ENCODE peak calls at places on chromosome 11, in four cellular contexts. O is nephron progenitor cell, U is stomach, A is lower lobe of right lung. D is an unnamed sample.

GRCh38 chr11:61023086-61024035 is 51.9 kb downstream of the CD6 start:
- DNase-seq in A (no peak), O (no peak), U (peak), D (no peak)

GRCh38 chr11:96204721-96205459 is 138.1 kb downstream of the MAML2 start:
- DNase-seq in O (no peak), U (no peak), A (no peak), D (no peak)

GRCh38 chr11:43576834-43577521 is 103.6 kb upstream of the HSD17B12 start:
- DNase-seq in A (no peak), U (peak), O (peak), D (peak)

GRCh38 chr11:61917043-61917356 is 366 bp downstream of the RAB3IL1 start:
- DNase-seq in A (no peak), O (no peak), U (no peak), D (no peak)

GRCh38 chr11:27281740-27282139 is 81.3 kb downstream of the CCDC34 start:
- DNase-seq in A (no peak), O (no peak), U (no peak), D (no peak)

GRCh38 chr11:72349616-72350218 is 84.6 kb downstream of the CLPB start:
- DNase-seq in O (no peak), A (no peak), U (no peak), D (no peak)

GRCh38 chr11:45654242-45654641 is 11.2 kb downstream of the CHST1 start:
- DNase-seq in A (peak), U (no peak), O (no peak), D (no peak)

GRCh38 chr11:30422828-30423648 is 100.1 kb downstream of the ARL14EP start:
- DNase-seq in O (peak), A (no peak), U (peak), D (no peak)

GRCh38 chr11:94749367-94749766 is 18.8 kb upstream of the AMOTL1 start:
- DNase-seq in A (no peak), U (no peak), O (no peak), D (peak)

GRCh38 chr11:70185348-70186055 is 17.6 kb upstream of the FADD start:
- DNase-seq in A (no peak), O (no peak), U (no peak), D (no peak)

GRCh38 chr11:963852-964251 is 38.2 kb downstream of the AP2A2 start:
- DNase-seq in O (no peak), U (no peak), A (no peak), D (no peak)

GRCh38 chr11:33843018-33843417 is 48.9 kb downstream of the LMO2 start:
- DNase-seq in A (no peak), O (no peak), U (no peak), D (no peak)

GRCh38 chr11:113496026-113496651 is 20.9 kb upstream of the DRD2 start:
- DNase-seq in O (no peak), U (no peak), A (no peak), D (no peak)

GRCh38 chr11:1701041-1701807 is 4.2 kb downstream of the KRTAP5-6 start:
- DNase-seq in A (no peak), U (no peak), O (no peak), D (no peak)

GRCh38 chr11:10797561-10797960 is 11.2 kb downstream of the EIF4G2 start:
- DNase-seq in O (no peak), U (no peak), A (no peak), D (no peak)

GRCh38 chr11:79610678-79611077 is 169.8 kb upstream of the TENM4 start:
- DNase-seq in U (no peak), A (no peak), O (no peak), D (no peak)

GRCh38 chr11:21928834-21929233 is 264.1 kb upstream of the ANO5 start:
- DNase-seq in A (no peak), O (no peak), U (no peak), D (no peak)

GRCh38 chr11:21927628-21928027 is 265.3 kb upstream of the ANO5 start:
- DNase-seq in A (no peak), O (no peak), U (no peak), D (peak)

GRCh38 chr11:21931436-21932101 is 261.3 kb upstream of the ANO5 start:
- DNase-seq in O (no peak), U (no peak), A (no peak), D (no peak)

GRCh38 chr11:21933095-21933494 is 259.8 kb upstream of the ANO5 start:
- DNase-seq in U (no peak), O (no peak), A (no peak), D (peak)
- TF ChIP-seq CTCF in U (no peak), O (peak), A (peak), D (no peak)

DNA sequence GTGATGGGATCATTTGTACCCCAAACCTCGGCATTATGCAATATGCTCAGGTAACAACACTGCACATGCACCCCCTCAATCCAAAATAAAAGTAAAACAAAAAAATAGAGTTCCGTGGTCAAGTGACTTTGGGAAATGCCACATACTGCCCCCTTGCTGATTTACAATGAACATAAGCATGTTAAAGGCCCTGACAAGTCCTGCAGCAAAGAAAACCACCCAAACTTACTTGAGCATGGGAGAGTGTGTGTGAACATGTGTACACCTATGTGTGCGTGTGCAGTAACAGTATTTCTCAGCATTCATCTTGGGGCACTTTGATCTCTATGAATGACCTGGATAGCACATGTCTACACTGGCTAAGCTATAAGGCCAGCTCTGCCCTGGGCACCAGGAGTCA is 15.8 kb upstream of the IGSF22 start:
- DNase-seq in U (no peak), A (no peak), O (no peak), D (no peak)
- TF ChIP-seq CTCF in U (no peak), A (no peak), O (no peak), D (no peak)

GRCh38 chr11:2778630-2779498 is 79.1 kb upstream of the KCNQ1OT1 start:
- DNase-seq in A (peak), U (peak), O (no peak), D (peak)
- TF ChIP-seq CTCF in A (peak), U (no peak), O (no peak), D (peak)

GRCh38 chr11:82038151-82038550 is 695.5 kb downstream of the FAM181B start:
- DNase-seq in U (no peak), O (no peak), A (no peak), D (peak)
- TF ChIP-seq CTCF in U (no peak), O (no peak), A (no peak), D (no peak)

DNA sequence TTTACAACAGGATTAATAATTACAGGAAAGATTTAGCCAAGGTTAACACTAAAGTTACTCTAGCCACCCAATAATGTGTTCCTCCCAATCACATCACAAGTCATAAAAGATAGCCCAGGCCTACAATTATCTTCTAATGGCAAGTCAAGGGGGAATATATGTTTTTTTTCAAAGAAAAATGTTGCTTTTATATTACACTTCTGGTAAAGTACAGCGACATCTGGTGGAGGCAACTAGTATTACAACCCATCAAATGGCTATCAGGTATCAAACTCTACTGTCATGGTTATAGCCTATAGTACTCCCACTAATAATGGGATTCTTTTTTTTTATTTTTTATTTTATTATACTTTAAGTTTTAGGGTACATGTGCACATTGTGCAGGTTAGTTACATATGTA is 71.8 kb downstream of the XRRA1 start:
- DNase-seq in O (no peak), U (no peak), A (no peak), D (no peak)
- TF ChIP-seq CTCF in O (peak), U (no peak), A (peak), D (peak)

GRCh38 chr11:65613091-65613928 is 711 bp downstream of the MAP3K11 start:
- DNase-seq in U (peak), A (peak), O (no peak), D (no peak)

GRCh38 chr11:65616575-65617001 is 1.0 kb downstream of the PCNX3 start:
- DNase-seq in O (no peak), A (no peak), U (no peak), D (no peak)

GRCh38 chr11:65617136-65617850 is 1.7 kb downstream of the PCNX3 start:
- DNase-seq in U (no peak), A (no peak), O (no peak), D (no peak)

GRCh38 chr11:65615950-65616574 is 486 bp downstream of the PCNX3 start:
- DNase-seq in O (peak), A (no peak), U (peak), D (no peak)

GRCh38 chr11:65615229-65615949 is at the start of gene PCNX3:
- DNase-seq in A (peak), U (peak), O (peak), D (peak)
- TF ChIP-seq CTCF in A (no peak), U (no peak), O (no peak), D (no peak)

DNA sequence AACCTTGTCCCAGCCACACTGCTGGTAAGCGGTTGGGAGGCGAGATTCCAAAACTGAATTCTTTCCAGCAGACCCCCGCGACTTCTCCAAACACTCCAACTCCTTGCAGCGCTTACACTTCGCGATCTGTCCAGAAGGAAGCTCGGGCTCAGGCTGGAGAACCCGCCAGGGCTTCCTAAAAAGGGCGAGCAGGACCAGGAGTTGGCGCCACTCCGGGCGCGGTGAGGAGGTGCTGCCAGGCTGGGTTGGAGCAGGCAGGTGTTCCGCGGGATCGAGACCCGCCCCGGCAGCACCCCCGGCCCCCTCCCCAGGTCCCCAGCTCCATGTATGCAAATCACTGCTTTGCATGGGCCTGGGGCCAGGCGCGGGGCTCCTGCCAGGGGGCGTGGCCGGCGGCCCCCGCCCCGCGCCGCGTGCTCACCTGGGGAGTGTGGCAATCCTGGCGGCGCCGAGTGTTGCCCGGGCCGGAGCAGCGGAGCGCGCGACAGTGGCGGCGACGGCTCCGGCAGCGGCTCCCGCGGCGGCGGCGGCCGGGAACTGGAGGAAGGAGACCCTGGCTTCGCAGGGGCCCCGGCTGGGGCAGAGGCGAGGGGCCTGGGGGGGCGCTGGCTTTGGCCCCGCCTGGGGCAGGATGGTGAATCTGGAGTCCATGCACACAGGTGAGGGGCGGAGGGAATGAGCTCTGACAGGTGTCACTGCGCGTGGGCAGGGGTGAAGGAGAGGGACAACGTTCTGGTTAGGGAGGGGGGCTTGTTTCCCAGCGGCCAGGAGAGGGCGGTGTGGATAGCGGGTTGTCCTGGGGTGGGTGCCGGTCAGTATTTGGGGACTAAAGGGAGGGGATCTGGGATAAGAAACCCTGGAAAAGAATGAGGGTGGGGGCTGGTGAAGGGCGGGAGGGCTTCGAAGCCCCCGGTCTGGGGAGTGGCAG is at the start of gene POU2F3:
- DNase-seq in U (peak), O (peak), A (peak), D (no peak)
- TF ChIP-seq CTCF in U (no peak), O (peak), A (no peak), D (no peak)

DNA sequence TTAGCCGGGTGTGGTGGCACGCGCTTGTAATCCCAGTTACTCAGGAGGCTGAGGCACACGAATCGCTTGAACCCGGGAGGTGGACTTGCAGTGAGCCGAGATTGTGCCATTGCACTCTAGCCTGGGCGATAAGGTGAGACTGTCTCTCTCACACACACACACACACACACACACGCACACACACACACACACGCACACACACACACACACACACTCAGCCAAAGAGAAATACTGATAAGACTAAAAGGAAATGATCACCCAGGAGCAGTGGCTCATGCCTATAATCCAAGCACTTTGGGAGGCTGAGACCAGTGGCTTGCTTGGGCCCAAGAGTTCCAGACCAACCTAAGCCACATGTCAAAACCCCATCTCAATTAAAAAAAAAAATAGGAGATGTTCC is 20.8 kb downstream of the HSPA8 start:
- DNase-seq in O (no peak), A (no peak), U (no peak), D (no peak)
- TF ChIP-seq CTCF in O (no peak), A (no peak), U (no peak), D (no peak)

DNA sequence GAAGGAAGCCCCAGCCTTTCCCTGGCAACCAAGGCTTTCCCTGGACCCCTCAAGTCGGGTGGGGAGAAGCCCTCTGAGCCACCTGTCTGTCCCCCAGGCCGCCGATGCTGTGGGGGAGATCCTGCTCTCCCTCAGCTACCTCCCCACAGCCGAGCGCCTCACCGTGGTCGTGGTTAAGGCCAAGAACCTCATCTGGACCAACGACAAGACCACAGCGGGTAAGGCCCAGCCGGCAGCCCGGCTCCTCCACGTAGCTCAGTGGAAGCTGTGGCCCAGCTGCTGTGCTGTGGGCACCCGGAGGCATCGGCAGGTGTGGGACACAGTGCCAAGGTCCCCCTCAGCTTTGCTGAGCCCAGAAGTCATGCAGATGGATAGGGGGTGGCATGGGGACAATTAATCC is 12.2 kb upstream of the RHOD start:
- DNase-seq in U (no peak), O (no peak), A (no peak), D (no peak)
- TF ChIP-seq CTCF in U (no peak), O (no peak), A (no peak), D (no peak)

DNA sequence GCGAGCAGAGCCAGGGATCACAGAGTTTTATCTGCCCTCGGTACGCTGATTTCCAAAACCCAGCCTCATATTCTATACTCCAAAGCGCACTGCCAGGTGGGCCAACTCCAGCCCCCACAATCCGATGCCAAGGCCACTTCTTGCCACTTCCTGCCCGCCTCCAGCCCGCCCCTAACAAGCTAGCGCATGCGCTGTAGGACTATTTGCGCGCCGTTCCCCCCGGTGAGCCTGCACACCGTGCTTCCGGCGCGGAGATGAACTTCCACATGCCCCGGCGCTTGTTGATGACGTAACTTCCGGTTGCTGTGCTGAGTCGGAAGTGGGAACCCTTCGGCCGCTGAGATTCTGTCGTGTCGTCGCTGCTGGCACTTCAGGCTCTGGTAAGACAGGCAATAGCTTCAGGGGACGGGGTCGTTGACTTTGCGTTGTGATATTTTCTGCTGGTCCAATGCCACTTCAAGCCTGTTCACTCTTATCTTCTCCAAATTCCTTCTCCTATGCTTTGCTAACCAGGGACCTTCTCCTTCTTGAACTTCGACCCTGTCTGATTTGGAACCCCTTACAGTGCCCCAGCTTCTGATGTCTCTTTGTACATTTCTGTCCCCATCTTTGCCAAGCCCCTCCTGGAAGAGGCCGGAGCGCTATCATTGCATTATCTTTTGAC is at the start of gene UBE4A:
- DNase-seq in O (peak), U (peak), A (peak), D (peak)
- TF ChIP-seq CTCF in O (no peak), U (no peak), A (no peak), D (no peak)